ENCODE peak calls at places on chromosomes 4 and X, in four cellular contexts. E is tibial nerve, C is tibial artery, J is heart left ventricle. M is an unnamed sample. For H3K36me3, the result is how much of the 10 kb centered on the place peaks cover.

GRCh38 chr4:146330392-146330791 is 116.1 kb downstream of the REELD1 start:
- DNase-seq in E (no peak), C (no peak), J (no peak), M (no peak)

GRCh38 chrX:85964744-85965143 is 82.6 kb downstream of the CHM start:
- DNase-seq in E (no peak), C (no peak), J (no peak), M (no peak)

GRCh38 chr4:70892086-70892769 is 9.9 kb upstream of the MOB1B start:
- DNase-seq in E (peak), C (peak), J (peak), M (no peak)

GRCh38 chr4:151743128-151743854 is 17.5 kb downstream of the GATB start:
- DNase-seq in E (no peak), C (no peak), J (no peak), M (no peak)

GRCh38 chr4:10984815-10985214 is 300.2 kb upstream of the CLNK start:
- DNase-seq in E (no peak), C (no peak), J (no peak), M (no peak)

GRCh38 chr4:109207060-109207459 is 95.4 kb downstream of the COL25A1 start:
- DNase-seq in E (no peak), C (no peak), J (no peak), M (no peak)

GRCh38 chr4:30789219-30789671 is 69.1 kb downstream of the PCDH7 start:
- DNase-seq in E (no peak), C (no peak), J (no peak), M (no peak)

GRCh38 chr4:33160126-33160525 is 2440.0 kb downstream of the PCDH7 start:
- DNase-seq in E (peak), C (no peak), J (no peak), M (no peak)

GRCh38 chr4:169313732-169314131 is 43.0 kb upstream of the SH3RF1 start:
- DNase-seq in E (no peak), C (no peak), J (no peak), M (no peak)

GRCh38 chr4:182576609-182577289 is 333.5 kb downstream of the TENM3 start:
- DNase-seq in E (no peak), C (no peak), J (no peak), M (no peak)

GRCh38 chrX:40513012-40513411 is 67.8 kb upstream of the ATP6AP2 start:
- DNase-seq in E (no peak), C (no peak), J (no peak), M (no peak)

GRCh38 chrX:53682885-53683555 is 3.5 kb downstream of the HUWE1 start:
- DNase-seq in E (peak), C (peak), J (no peak), M (peak)

GRCh38 chr4:169099775-169100180 is 89.7 kb upstream of the CBR4 start:
- DNase-seq in E (peak), C (no peak), J (peak), M (no peak)

GRCh38 chr4:16027114-16027513 is 56.7 kb downstream of the PROM1 start:
- DNase-seq in E (no peak), C (no peak), J (no peak), M (no peak)

GRCh38 chr4:140240237-140240636 is 86.3 kb upstream of the MAML3 start:
- DNase-seq in E (no peak), C (no peak), J (no peak), M (no peak)

GRCh38 chrX:122389005-122389404 is 795.1 kb upstream of the GRIA3 start:
- DNase-seq in E (no peak), C (no peak), J (no peak), M (no peak)

GRCh38 chrX:4735299-4735698 is 1021.9 kb upstream of the PRKX start:
- DNase-seq in E (no peak), C (no peak), J (no peak), M (no peak)

GRCh38 chr4:119501740-119502139 is 126.9 kb downstream of the PDE5A start:
- DNase-seq in E (no peak), C (no peak), J (no peak), M (no peak)

GRCh38 chr4:115278830-115279229 is 165.4 kb upstream of the NDST4 start:
- DNase-seq in E (no peak), C (no peak), J (no peak), M (no peak)

GRCh38 chr4:59222231-59222630 is 1977.9 kb upstream of the ADGRL3 start:
- DNase-seq in E (no peak), C (no peak), J (no peak), M (no peak)

GRCh38 chr4:166143227-166143626 is 270.2 kb downstream of the TLL1 start:
- DNase-seq in E (no peak), C (no peak), J (no peak), M (no peak)

GRCh38 chrX:19028560-19028959 is 44.6 kb upstream of the PHKA2 start:
- DNase-seq in E (no peak), C (no peak), J (no peak), M (no peak)

GRCh38 chr4:16643852-16644251 is 254.6 kb downstream of the LDB2 start:
- DNase-seq in E (no peak), C (no peak), J (no peak), M (no peak)

GRCh38 chrX:139881130-139881529 is 51.7 kb downstream of the ATP11C start:
- DNase-seq in E (no peak), C (no peak), J (no peak), M (no peak)

GRCh38 chrX:102787283-102787682 is 66.7 kb downstream of the GPRASP3 start:
- DNase-seq in E (no peak), C (no peak), J (no peak), M (no peak)

GRCh38 chr4:173937871-173938270 is 345.6 kb downstream of the FBXO8 start:
- DNase-seq in E (no peak), C (no peak), J (no peak), M (no peak)

GRCh38 chrX:147958316-147958715 is 22.8 kb upstream of the FMR1NB start:
- DNase-seq in E (no peak), C (no peak), J (no peak), M (no peak)

GRCh38 chrX:7514871-7515599 is 327.9 kb upstream of the VCX start:
- DNase-seq in E (peak), C (peak), J (no peak), M (no peak)

GRCh38 chrX:55488559-55489314 is 911 bp downstream of the USP51 start:
- DNase-seq in E (peak), C (peak), J (peak), M (peak)

GRCh38 chr4:32826169-32826568 is 2106.0 kb downstream of the PCDH7 start:
- DNase-seq in E (no peak), C (no peak), J (no peak), M (no peak)

GRCh38 chrX:47515941-47516649 is 33.1 kb upstream of the ZNF41 start:
- DNase-seq in E (no peak), C (no peak), J (no peak), M (no peak)

GRCh38 chr4:122246551-122246950 is 94.4 kb downstream of the BLTP1 start:
- DNase-seq in E (no peak), C (no peak), J (no peak), M (no peak)

GRCh38 chr4:122243785-122244184 is 91.7 kb downstream of the BLTP1 start:
- DNase-seq in E (no peak), C (no peak), J (no peak), M (no peak)

GRCh38 chr4:122252584-122252983 is 100.5 kb downstream of the BLTP1 start:
- DNase-seq in E (no peak), C (no peak), J (no peak), M (no peak)

DNA sequence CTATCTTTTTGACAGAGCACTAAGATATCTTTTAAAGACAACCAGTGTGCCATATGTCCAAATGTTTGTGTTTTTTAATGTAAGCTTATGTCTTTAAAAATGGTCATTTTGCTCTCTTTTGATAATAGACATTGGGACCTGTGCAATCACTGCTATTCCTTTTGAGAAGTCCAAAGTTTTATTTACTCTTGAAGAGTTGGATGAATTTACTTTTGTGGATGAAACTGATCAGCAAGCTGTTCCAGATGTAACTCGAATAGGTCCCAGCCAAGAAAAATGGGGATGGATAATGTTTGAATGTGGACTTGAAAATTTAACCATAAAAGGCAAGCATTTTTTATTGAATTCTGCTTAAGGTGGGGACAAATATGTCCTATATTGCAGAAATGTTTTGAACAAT is 97.2 kb downstream of the BLTP1 start:
- DNase-seq in E (no peak), C (no peak), J (no peak), M (no peak)
- H3K36me3 ChIP-seq in E (under half), C (half or more), J (half or more), M (under half)

GRCh38 chr4:13615162-13615561 is 12.4 kb downstream of the BOD1L1 start:
- DNase-seq in E (no peak), C (no peak), J (no peak), M (no peak)
- H3K36me3 ChIP-seq in E (under half), C (half or more), J (half or more), M (under half)

GRCh38 chrX:152847281-152847680 is 16.4 kb downstream of the NSDHL start:
- DNase-seq in E (no peak), C (no peak), J (no peak), M (no peak)
- H3K36me3 ChIP-seq in E (under half), C (under half), J (under half), M (under half)

GRCh38 chr4:98473046-98473445 is 185.4 kb downstream of the TSPAN5 start:
- DNase-seq in E (no peak), C (no peak), J (no peak), M (no peak)
- H3K36me3 ChIP-seq in E (under half), C (under half), J (under half), M (under half)

GRCh38 chr4:55902677-55903076 is 46.1 kb upstream of the CEP135 start:
- DNase-seq in E (no peak), C (no peak), J (no peak), M (no peak)
- H3K36me3 ChIP-seq in E (under half), C (under half), J (under half), M (under half)

DNA sequence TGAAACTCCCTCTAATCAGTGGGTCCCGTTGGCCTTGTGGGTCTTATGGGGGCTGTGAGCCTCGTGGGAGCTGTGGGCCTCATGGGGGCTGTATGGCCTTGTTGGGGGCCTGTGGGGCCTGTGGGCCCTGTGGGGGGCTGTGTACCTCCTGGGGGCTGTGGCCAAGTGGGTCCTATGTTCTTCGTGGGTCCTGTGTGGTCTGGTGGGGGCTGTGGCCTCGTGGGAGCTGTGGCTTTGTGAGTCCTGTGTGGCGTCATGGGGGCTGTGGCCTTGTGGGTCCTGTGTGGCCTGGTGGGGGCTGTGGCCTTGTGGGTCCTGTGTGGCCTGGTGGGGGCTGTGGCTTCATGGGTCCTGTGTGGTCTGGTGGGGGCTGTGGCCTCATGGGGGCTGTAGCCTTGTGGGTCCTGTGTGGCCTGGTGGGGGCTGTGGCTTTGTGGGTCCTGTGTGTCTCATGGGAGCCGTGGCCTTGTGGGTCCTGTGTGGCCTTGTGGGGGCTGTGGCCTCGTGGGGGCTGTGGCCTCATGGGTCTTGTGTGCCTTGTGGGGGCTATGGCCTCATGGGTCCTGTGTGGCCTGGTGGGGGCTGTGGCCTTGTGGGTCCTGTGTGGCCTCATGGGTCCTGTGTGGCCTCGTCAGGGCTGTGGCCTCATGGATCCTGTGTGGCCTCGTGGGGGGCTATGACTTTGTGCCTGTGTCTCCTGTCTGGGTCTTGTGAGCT is 7.4 kb downstream of the PCGF3 start:
- DNase-seq in E (no peak), C (no peak), J (no peak), M (no peak)
- H3K36me3 ChIP-seq in E (under half), C (under half), J (under half), M (under half)

DNA sequence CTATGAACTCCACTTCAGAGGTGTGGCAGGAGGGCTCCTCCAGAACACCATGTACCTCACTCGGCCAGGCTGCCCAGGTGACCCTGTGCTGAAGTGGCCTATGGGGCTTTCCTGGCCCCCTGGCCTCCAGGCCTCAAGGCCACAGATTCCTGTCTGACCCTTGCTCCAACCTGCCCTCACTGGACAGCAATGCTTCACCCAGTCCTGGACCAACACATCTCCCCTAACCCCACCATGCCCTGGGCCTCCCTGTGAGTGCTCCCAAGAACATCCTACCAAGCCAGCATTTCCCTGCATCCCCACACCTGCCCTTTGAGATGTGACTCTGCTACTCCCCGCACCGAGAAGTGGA is 10.5 kb downstream of the ZFYVE28 start:
- DNase-seq in E (no peak), C (no peak), J (no peak), M (no peak)
- H3K36me3 ChIP-seq in E (under half), C (under half), J (under half), M (under half)

DNA sequence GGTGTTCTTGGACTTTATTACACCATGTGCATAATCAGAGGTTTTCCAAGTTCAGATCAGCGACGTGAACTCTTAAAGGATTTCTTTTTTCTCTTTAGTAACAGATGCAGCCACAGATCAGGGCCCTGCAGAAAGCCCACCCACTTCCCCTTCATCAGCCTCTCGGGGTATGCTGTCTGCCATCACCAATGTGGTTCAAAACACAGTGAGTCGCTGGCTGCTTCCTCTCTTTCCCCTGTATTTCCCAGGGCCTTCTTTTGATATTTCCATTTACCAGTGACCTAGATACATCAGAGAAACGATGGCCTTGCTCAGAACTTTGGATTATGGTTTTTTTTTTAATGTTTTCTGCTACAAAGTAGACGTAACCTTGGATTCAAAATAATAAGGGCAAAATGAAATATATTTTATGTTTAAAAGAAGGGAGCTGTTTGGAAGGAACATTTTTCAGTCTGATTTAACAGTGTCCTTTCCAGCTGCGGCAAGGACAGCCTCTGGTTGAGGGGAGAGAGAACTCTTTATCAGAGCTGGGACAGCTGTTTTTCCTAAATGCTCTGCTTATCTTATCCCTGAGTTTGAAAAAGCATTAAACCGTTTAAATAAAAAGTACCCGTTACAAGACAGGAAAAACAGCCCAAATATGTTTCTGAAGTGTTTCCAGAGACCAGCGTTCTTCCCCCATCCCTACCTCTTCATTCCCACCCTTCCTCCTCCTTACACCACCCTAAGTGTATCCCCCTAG is 38.2 kb downstream of the FAM114A1 start:
- DNase-seq in E (no peak), C (no peak), J (no peak), M (no peak)
- H3K36me3 ChIP-seq in E (under half), C (half or more), J (half or more), M (under half)

GRCh38 chrX:120310861-120311631 is at the start of gene TMEM255A:
- DNase-seq in E (no peak), C (no peak), J (peak), M (no peak)

GRCh38 chrX:120316587-120317283 is 5.5 kb upstream of the TMEM255A start:
- DNase-seq in E (no peak), C (no peak), J (no peak), M (no peak)

GRCh38 chrX:120311632-120312000 is 355 bp upstream of the TMEM255A start:
- DNase-seq in E (no peak), C (no peak), J (no peak), M (no peak)

GRCh38 chrX:120309873-120310730 is 1.2 kb downstream of the TMEM255A start:
- DNase-seq in E (no peak), C (no peak), J (no peak), M (no peak)

GRCh38 chrX:120315776-120316175 is 4.5 kb upstream of the TMEM255A start:
- DNase-seq in E (no peak), C (no peak), J (no peak), M (no peak)
- H3K36me3 ChIP-seq in E (under half), C (under half), J (under half), M (under half)

DNA sequence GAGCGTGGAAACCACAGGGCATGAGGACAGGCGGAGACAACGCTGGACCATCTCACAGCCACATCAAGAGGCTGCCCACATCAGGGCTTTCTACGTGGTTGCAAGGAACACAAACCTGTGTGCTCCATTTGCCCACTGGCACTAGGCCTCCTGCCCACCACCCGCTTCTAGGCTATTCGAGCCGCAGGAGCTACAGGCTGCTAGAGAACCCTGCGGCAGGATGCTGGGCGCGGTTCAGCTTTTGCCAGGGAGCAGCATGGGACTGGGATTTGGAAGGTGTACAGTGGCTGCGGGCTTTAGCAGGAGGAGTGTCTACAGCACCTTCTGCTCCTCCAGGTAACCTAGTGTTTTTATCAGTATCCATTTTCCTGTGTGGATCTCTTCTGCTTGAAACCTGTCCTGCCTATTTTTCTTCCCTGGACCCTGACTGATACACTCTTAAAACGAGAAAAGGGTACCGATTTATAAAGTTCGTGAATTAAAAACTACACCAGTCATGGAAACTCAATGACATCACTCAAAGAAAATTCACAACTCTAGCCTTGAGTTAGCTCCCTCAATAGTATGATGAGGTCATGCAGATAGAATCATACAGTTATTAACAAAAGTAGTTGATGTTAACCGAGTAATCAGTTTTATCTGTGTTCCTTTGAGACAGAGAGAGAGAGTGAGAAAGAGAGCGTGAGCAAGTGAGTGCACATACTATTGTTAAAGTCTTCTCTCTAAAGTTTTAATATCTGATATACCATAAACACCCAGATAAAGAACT is 12.8 kb downstream of the NOP14 start:
- DNase-seq in E (no peak), C (no peak), J (no peak), M (no peak)
- H3K36me3 ChIP-seq in E (under half), C (half or more), J (half or more), M (under half)